ENCODE peak calls at places on chromosome 7, in seven cellular contexts. K is fibroblast of lung, J is SK-N-SH, M is tibial artery, Y is ovary, I is heart left ventricle, F is aorta. C is an unnamed sample.

GRCh38 chr7:32586291-32587221 is 91.3 kb downstream of the AVL9 start:
- DNase-seq in I (peak; percentile 60), F (no peak), M (no peak), Y (peak; percentile 38), J (no peak), K (peak; percentile 98), C (no peak)

GRCh38 chr7:22861576-22861975 is 38.9 kb upstream of the TOMM7 start:
- DNase-seq in Y (no peak), F (no peak), J (no peak), K (no peak), I (no peak), M (no peak), C (no peak)

GRCh38 chr7:37982423-37982822 is 62.0 kb downstream of the EPDR1 start:
- DNase-seq in I (no peak), Y (no peak), J (no peak), K (no peak), F (peak; percentile 53), M (peak; percentile 48), C (no peak)

GRCh38 chr7:16918288-16918895 is 36.6 kb upstream of the AGR3 start:
- DNase-seq in M (no peak), K (peak; percentile 69), F (no peak), Y (no peak), J (peak; percentile 38), I (no peak), C (peak; percentile 25)

GRCh38 chr7:55067748-55068147 is 48.9 kb downstream of the EGFR start:
- DNase-seq in Y (no peak), J (no peak), M (no peak), F (no peak), K (no peak), I (no peak), C (no peak)

GRCh38 chr7:12696001-12696400 is 8.6 kb downstream of the ARL4A start:
- DNase-seq in F (no peak), J (no peak), K (no peak), I (no peak), Y (no peak), M (no peak), C (no peak)

GRCh38 chr7:123594813-123595241 is 6.8 kb upstream of the ASB15 start:
- DNase-seq in I (no peak), F (no peak), K (no peak), M (no peak), J (no peak), Y (no peak), C (no peak)

GRCh38 chr7:102155821-102156441 is 130.7 kb upstream of the SH2B2 start:
- DNase-seq in J (no peak), Y (peak; percentile 61), K (peak; percentile 15), M (no peak), I (no peak), F (no peak), C (no peak)

GRCh38 chr7:156616269-156617202 is 24.0 kb upstream of the RNF32 start:
- DNase-seq in F (no peak), Y (no peak), I (no peak), K (peak; percentile 44), J (peak; percentile 86), M (no peak), C (no peak)

GRCh38 chr7:149007615-149008014 is 20.7 kb downstream of the PDIA4 start:
- DNase-seq in F (no peak), M (no peak), Y (no peak), K (no peak), I (no peak), J (no peak), C (no peak)

GRCh38 chr7:112790651-112790973 is 419 bp upstream of the TMEM168 start:
- DNase-seq in M (no peak), Y (no peak), K (no peak), F (no peak), I (no peak), J (no peak), C (no peak)

GRCh38 chr7:44185729-44186128 is 3.5 kb downstream of the GCK start:
- DNase-seq in F (no peak), K (no peak), I (no peak), M (no peak), Y (no peak), J (no peak), C (no peak)

GRCh38 chr7:102097601-102098161 is 189.0 kb upstream of the SH2B2 start:
- DNase-seq in K (no peak), Y (no peak), M (no peak), F (no peak), J (no peak), I (no peak), C (no peak)

GRCh38 chr7:108592633-108593277 is 23.1 kb downstream of the DNAJB9 start:
- DNase-seq in I (no peak), K (peak; percentile 51), Y (no peak), J (peak; percentile 76), F (no peak), M (no peak), C (no peak)

GRCh38 chr7:146892151-146892550 is 775.5 kb downstream of the CNTNAP2 start:
- DNase-seq in I (no peak), F (no peak), K (no peak), M (no peak), J (no peak), Y (no peak), C (no peak)

GRCh38 chr7:27520828-27521790 is 141.6 kb downstream of the HIBADH start:
- DNase-seq in M (peak; percentile 67), J (no peak), K (peak; percentile 96), I (no peak), F (no peak), Y (no peak), C (no peak)

GRCh38 chr7:151317936-151318335 is 23.7 kb upstream of the NUB1 start:
- DNase-seq in M (no peak), J (no peak), F (no peak), K (no peak), I (no peak), Y (no peak), C (no peak)

GRCh38 chr7:148979827-148980226 is 48.5 kb downstream of the PDIA4 start:
- DNase-seq in F (no peak), K (no peak), I (no peak), J (no peak), Y (no peak), M (no peak), C (no peak)

GRCh38 chr7:22662031-22662430 is 65.0 kb upstream of the IL6 start:
- DNase-seq in Y (no peak), F (no peak), M (no peak), K (no peak), J (no peak), I (no peak), C (no peak)

GRCh38 chr7:4607321-4607729 is 74.8 kb upstream of the FOXK1 start:
- DNase-seq in K (no peak), M (no peak), Y (no peak), F (no peak), J (peak; percentile 4), I (no peak), C (no peak)

GRCh38 chr7:86911703-86912102 is 147.8 kb downstream of the ELAPOR2 start:
- DNase-seq in F (no peak), I (no peak), K (no peak), J (no peak), M (no peak), Y (no peak), C (no peak)

GRCh38 chr7:193538-194256 is 1.3 kb downstream of the FAM20C start:
- DNase-seq in I (no peak), F (no peak), K (peak; percentile 21), J (peak; percentile 70), Y (no peak), M (no peak), C (no peak)

GRCh38 chr7:128003179-128003578 is 28.1 kb downstream of the LRRC4 start:
- DNase-seq in I (no peak), F (no peak), K (no peak), J (no peak), M (no peak), Y (no peak), C (no peak)
- H3K4me1 ChIP-seq in I (peaks cover 13% of the 10 kb centered on the region), F (no peaks in the 10 kb centered on the region), K (no peaks in the 10 kb centered on the region), J (no peaks in the 10 kb centered on the region), M (no peaks in the 10 kb centered on the region), Y (peaks cover 15% of the 10 kb centered on the region), C (peaks cover 12% of the 10 kb centered on the region)

GRCh38 chr7:35758421-35758820 is 42.4 kb upstream of the SEPTIN7 start:
- DNase-seq in K (no peak), J (peak; percentile 53), I (no peak), M (no peak), F (no peak), Y (no peak), C (no peak)

GRCh38 chr7:35762781-35763180 is 38.1 kb upstream of the SEPTIN7 start:
- DNase-seq in J (no peak), M (no peak), Y (no peak), I (no peak), F (no peak), K (no peak), C (no peak)

GRCh38 chr7:35760082-35760770 is 40.6 kb upstream of the SEPTIN7 start:
- DNase-seq in K (no peak), M (no peak), I (no peak), J (no peak), F (no peak), Y (no peak), C (no peak)

GRCh38 chr7:35757574-35757973 is 43.3 kb upstream of the SEPTIN7 start:
- DNase-seq in F (no peak), M (no peak), I (no peak), K (no peak), J (no peak), Y (no peak), C (no peak)

GRCh38 chr7:35761882-35762720 is 38.8 kb upstream of the SEPTIN7 start:
- DNase-seq in M (no peak), F (no peak), Y (no peak), I (no peak), K (peak; percentile 41), J (peak; percentile 61), C (peak; percentile 1)
- H3K27ac ChIP-seq in M (peak overlapping the region; percentile 73), F (no peak overlapping the region), Y (peak overlapping the region; percentile 28), I (peak overlapping the region; percentile 33), K (no peak overlapping the region), J (peak overlapping the region; percentile 92), C (no peak overlapping the region)

GRCh38 chr7:2529161-2530075 is 9.8 kb downstream of the LFNG start:
- DNase-seq in F (peak; percentile 93), M (peak; percentile 81), K (peak; percentile 57), Y (no peak), J (no peak), I (peak; percentile 74), C (peak; percentile 46)
- H3K4me1 ChIP-seq in F (no peaks in the 10 kb centered on the region), M (peaks cover 35% of the 10 kb centered on the region), K (peaks cover 25% of the 10 kb centered on the region), Y (no peaks in the 10 kb centered on the region), J (peaks cover 36% of the 10 kb centered on the region), I (peaks cover 55% of the 10 kb centered on the region), C (peaks cover 62% of the 10 kb centered on the region)

GRCh38 chr7:47991270-47991669 is 11.9 kb upstream of the HUS1 start:
- DNase-seq in M (no peak), J (no peak), I (no peak), Y (no peak), F (no peak), K (no peak), C (no peak)

GRCh38 chr7:47988496-47989386 is 9.3 kb upstream of the HUS1 start:
- DNase-seq in M (no peak), J (peak; percentile 56), F (no peak), K (no peak), I (no peak), Y (no peak), C (no peak)

GRCh38 chr7:47992446-47992845 is 13.0 kb upstream of the HUS1 start:
- DNase-seq in Y (no peak), F (no peak), K (no peak), I (no peak), J (no peak), M (no peak), C (no peak)

GRCh38 chr7:47990592-47990991 is 11.2 kb upstream of the HUS1 start:
- DNase-seq in K (no peak), I (no peak), Y (no peak), M (no peak), F (no peak), J (no peak), C (no peak)

GRCh38 chr7:47991741-47992311 is 12.4 kb upstream of the HUS1 start:
- DNase-seq in J (peak; percentile 59), M (peak; percentile 90), I (peak; percentile 92), Y (peak; percentile 78), K (peak; percentile 74), F (peak; percentile 94), C (peak; percentile 74)
- H3K27ac ChIP-seq in J (no peak overlapping the region), M (peak overlapping the region; percentile 38), I (peak overlapping the region; percentile 60), Y (no peak overlapping the region), K (peak overlapping the region; percentile 16), F (no peak overlapping the region), C (peak overlapping the region; percentile 59)

C was measured in naive thymus-derived CD4-positive, alpha-beta T cell.